ENCODE peak calls at places on chromosomes 5 and 9, in four cellular contexts. One of them, this sample, is unnamed.

GRCh38 chr5:139639619-139640431 is 8.3 kb upstream of the CXXC5 start:
- DNase-seq in mucosa of descending colon: no peak
- DNase-seq in foreskin fibroblast: peak
- DNase-seq in astrocyte: no peak
- DNase-seq in this sample: no peak

GRCh38 chr5:150255659-150256415 is 33.7 kb downstream of the CAMK2A start:
- DNase-seq in mucosa of descending colon: no peak
- DNase-seq in foreskin fibroblast: peak
- DNase-seq in astrocyte: no peak
- DNase-seq in this sample: no peak

GRCh38 chr5:170557314-170557713 is 53.5 kb downstream of the KCNIP1 start:
- DNase-seq in mucosa of descending colon: no peak
- DNase-seq in foreskin fibroblast: no peak
- DNase-seq in astrocyte: no peak
- DNase-seq in this sample: no peak

GRCh38 chr5:161051920-161052500 is 200.0 kb upstream of the ATP10B start:
- DNase-seq in mucosa of descending colon: no peak
- DNase-seq in foreskin fibroblast: peak
- DNase-seq in astrocyte: peak
- DNase-seq in this sample: no peak

GRCh38 chr5:164355267-164355830 is 849.9 kb downstream of the MAT2B start:
- DNase-seq in mucosa of descending colon: no peak
- DNase-seq in foreskin fibroblast: no peak
- DNase-seq in astrocyte: peak
- DNase-seq in this sample: no peak

GRCh38 chr5:89484962-89485361 is 602.0 kb upstream of the MEF2C start:
- DNase-seq in mucosa of descending colon: no peak
- DNase-seq in foreskin fibroblast: no peak
- DNase-seq in astrocyte: no peak
- DNase-seq in this sample: no peak

GRCh38 chr9:125847735-125848134 is 100.6 kb downstream of the PBX3 start:
- DNase-seq in mucosa of descending colon: no peak
- DNase-seq in foreskin fibroblast: no peak
- DNase-seq in astrocyte: no peak
- DNase-seq in this sample: no peak

GRCh38 chr9:97293207-97293721 is 14.2 kb upstream of the CCDC180 start:
- DNase-seq in mucosa of descending colon: no peak
- DNase-seq in foreskin fibroblast: peak
- DNase-seq in astrocyte: peak
- DNase-seq in this sample: peak

GRCh38 chr5:42951847-42952411 is 88.2 kb downstream of the ANXA2R start:
- DNase-seq in mucosa of descending colon: peak
- DNase-seq in foreskin fibroblast: peak
- DNase-seq in astrocyte: no peak
- DNase-seq in this sample: peak

GRCh38 chr5:73858786-73859185 is 232.8 kb downstream of the ARHGEF28 start:
- DNase-seq in mucosa of descending colon: no peak
- DNase-seq in foreskin fibroblast: peak
- DNase-seq in astrocyte: no peak
- DNase-seq in this sample: peak

GRCh38 chr5:139385061-139385889 is 2.2 kb upstream of the SLC23A1 start:
- DNase-seq in mucosa of descending colon: no peak
- DNase-seq in foreskin fibroblast: peak
- DNase-seq in astrocyte: no peak
- DNase-seq in this sample: no peak

GRCh38 chr9:77177894-77178794 is 810 bp downstream of the VPS13A start:
- DNase-seq in mucosa of descending colon: peak
- DNase-seq in foreskin fibroblast: peak
- DNase-seq in astrocyte: peak
- DNase-seq in this sample: no peak

GRCh38 chr5:99061711-99062110 is 132.9 kb upstream of the CHD1 start:
- DNase-seq in mucosa of descending colon: no peak
- DNase-seq in foreskin fibroblast: peak
- DNase-seq in astrocyte: peak
- DNase-seq in this sample: peak

GRCh38 chr9:95025213-95026170 is 292.0 kb downstream of the FANCC start:
- DNase-seq in mucosa of descending colon: peak
- DNase-seq in foreskin fibroblast: peak
- DNase-seq in astrocyte: peak
- DNase-seq in this sample: peak

GRCh38 chr9:87336914-87337333 is 160.7 kb upstream of the DAPK1 start:
- DNase-seq in mucosa of descending colon: no peak
- DNase-seq in foreskin fibroblast: peak
- DNase-seq in astrocyte: peak
- DNase-seq in this sample: peak

GRCh38 chr5:142015781-142016533 is 3.1 kb upstream of the GNPDA1 start:
- DNase-seq in mucosa of descending colon: no peak
- DNase-seq in foreskin fibroblast: peak
- DNase-seq in astrocyte: peak
- DNase-seq in this sample: no peak

GRCh38 chr5:1009359-1010180 is 968 bp downstream of the NKD2 start:
- DNase-seq in mucosa of descending colon: peak
- DNase-seq in foreskin fibroblast: no peak
- DNase-seq in astrocyte: no peak
- DNase-seq in this sample: no peak

GRCh38 chr5:58929726-58930125 is 346.9 kb downstream of the RAB3C start:
- DNase-seq in mucosa of descending colon: no peak
- DNase-seq in foreskin fibroblast: peak
- DNase-seq in astrocyte: peak
- DNase-seq in this sample: no peak

GRCh38 chr9:97935291-97935690 is 2.7 kb downstream of the HEMGN start:
- DNase-seq in mucosa of descending colon: no peak
- DNase-seq in foreskin fibroblast: no peak
- DNase-seq in astrocyte: no peak
- DNase-seq in this sample: no peak

GRCh38 chr9:134325096-134325812 is 1.0 kb upstream of the RXRA start:
- DNase-seq in mucosa of descending colon: peak
- DNase-seq in foreskin fibroblast: peak
- DNase-seq in astrocyte: peak
- DNase-seq in this sample: peak

GRCh38 chr5:73985145-73985544 is 359.1 kb downstream of the ARHGEF28 start:
- DNase-seq in mucosa of descending colon: no peak
- DNase-seq in foreskin fibroblast: peak
- DNase-seq in astrocyte: peak
- DNase-seq in this sample: no peak